ENCODE peak calls at places on chromosome 15, in seven cellular contexts. One of them, this sample, is unnamed.
A peak's percentile ranks its signal among the peaks of the same experiment; 100 is the strongest.

GRCh38 chr15:99486371-99487336 is 79.1 kb upstream of the MEF2A start:
- DNase-seq in CD8-positive, alpha-beta T cell: no peak
- DNase-seq in pancreas: peak; percentile 78
- DNase-seq in colonic mucosa: peak; percentile 61
- DNase-seq in HCT116: peak; percentile 10
- DNase-seq in AG04450: no peak
- DNase-seq in lower lobe of right lung: peak; percentile 84
- DNase-seq in this sample: peak; percentile 85

GRCh38 chr15:75203017-75203907 is 1.6 kb downstream of the C15orf39 start:
- DNase-seq in CD8-positive, alpha-beta T cell: no peak
- DNase-seq in pancreas: no peak
- DNase-seq in colonic mucosa: peak; percentile 42
- DNase-seq in HCT116: no peak
- DNase-seq in AG04450: no peak
- DNase-seq in lower lobe of right lung: no peak
- DNase-seq in this sample: peak; percentile 33

GRCh38 chr15:81071705-81072104 is 62.4 kb upstream of the CFAP161 start:
- DNase-seq in CD8-positive, alpha-beta T cell: no peak
- DNase-seq in pancreas: no peak
- DNase-seq in colonic mucosa: no peak
- DNase-seq in HCT116: no peak
- DNase-seq in AG04450: no peak
- DNase-seq in lower lobe of right lung: no peak
- DNase-seq in this sample: no peak

GRCh38 chr15:99322643-99323405 is 71.5 kb downstream of the LRRC28 start:
- DNase-seq in CD8-positive, alpha-beta T cell: no peak
- DNase-seq in pancreas: no peak
- DNase-seq in colonic mucosa: no peak
- DNase-seq in HCT116: no peak
- DNase-seq in AG04450: no peak
- DNase-seq in lower lobe of right lung: no peak
- DNase-seq in this sample: no peak

GRCh38 chr15:67177750-67178149 is 76.7 kb downstream of the AAGAB start:
- DNase-seq in CD8-positive, alpha-beta T cell: no peak
- DNase-seq in pancreas: no peak
- DNase-seq in colonic mucosa: no peak
- DNase-seq in HCT116: no peak
- DNase-seq in AG04450: no peak
- DNase-seq in lower lobe of right lung: peak; percentile 59
- DNase-seq in this sample: no peak

GRCh38 chr15:36208868-36209582 is 370.4 kb upstream of the CDIN1 start:
- DNase-seq in CD8-positive, alpha-beta T cell: no peak
- DNase-seq in pancreas: no peak
- DNase-seq in colonic mucosa: no peak
- DNase-seq in HCT116: no peak
- DNase-seq in AG04450: no peak
- DNase-seq in lower lobe of right lung: no peak
- DNase-seq in this sample: no peak

GRCh38 chr15:82197734-82198594 is 64.6 kb downstream of the EFL1 start:
- DNase-seq in CD8-positive, alpha-beta T cell: peak; percentile 65
- DNase-seq in pancreas: peak; percentile 65
- DNase-seq in colonic mucosa: peak; percentile 71
- DNase-seq in HCT116: peak; percentile 51
- DNase-seq in AG04450: peak; percentile 50
- DNase-seq in lower lobe of right lung: no peak
- DNase-seq in this sample: peak; percentile 59

GRCh38 chr15:57865294-57865693 is 158.8 kb downstream of the POLR2M start:
- DNase-seq in CD8-positive, alpha-beta T cell: no peak
- DNase-seq in pancreas: no peak
- DNase-seq in colonic mucosa: no peak
- DNase-seq in HCT116: no peak
- DNase-seq in AG04450: no peak
- DNase-seq in lower lobe of right lung: no peak
- DNase-seq in this sample: peak; percentile 3

GRCh38 chr15:85044251-85044853 is 62.7 kb downstream of the PDE8A start:
- DNase-seq in CD8-positive, alpha-beta T cell: peak; percentile 60
- DNase-seq in pancreas: no peak
- DNase-seq in colonic mucosa: peak; percentile 75
- DNase-seq in HCT116: peak; percentile 28
- DNase-seq in AG04450: peak; percentile 37
- DNase-seq in lower lobe of right lung: no peak
- DNase-seq in this sample: peak; percentile 30

GRCh38 chr15:85723960-85724945 is 70.5 kb downstream of the KLHL25 start:
- DNase-seq in CD8-positive, alpha-beta T cell: no peak
- DNase-seq in pancreas: no peak
- DNase-seq in colonic mucosa: no peak
- DNase-seq in HCT116: no peak
- DNase-seq in AG04450: no peak
- DNase-seq in lower lobe of right lung: no peak
- DNase-seq in this sample: no peak

GRCh38 chr15:71677766-71678165 is 132.6 kb upstream of the NR2E3 start:
- DNase-seq in CD8-positive, alpha-beta T cell: no peak
- DNase-seq in pancreas: no peak
- DNase-seq in colonic mucosa: no peak
- DNase-seq in HCT116: no peak
- DNase-seq in AG04450: no peak
- DNase-seq in lower lobe of right lung: no peak
- DNase-seq in this sample: no peak

GRCh38 chr15:74428442-74428787 is 5.3 kb downstream of the SEMA7A start:
- DNase-seq in CD8-positive, alpha-beta T cell: no peak
- DNase-seq in pancreas: no peak
- DNase-seq in colonic mucosa: no peak
- DNase-seq in HCT116: no peak
- DNase-seq in AG04450: no peak
- DNase-seq in lower lobe of right lung: no peak
- DNase-seq in this sample: no peak

GRCh38 chr15:66595937-66596545 is 30.2 kb upstream of the LCTL start:
- DNase-seq in CD8-positive, alpha-beta T cell: no peak
- DNase-seq in pancreas: no peak
- DNase-seq in colonic mucosa: no peak
- DNase-seq in HCT116: no peak
- DNase-seq in AG04450: no peak
- DNase-seq in lower lobe of right lung: no peak
- DNase-seq in this sample: no peak

GRCh38 chr15:56411122-56411749 is 46.0 kb downstream of the TEX9 start:
- DNase-seq in CD8-positive, alpha-beta T cell: no peak
- DNase-seq in pancreas: no peak
- DNase-seq in colonic mucosa: no peak
- DNase-seq in HCT116: no peak
- DNase-seq in AG04450: no peak
- DNase-seq in lower lobe of right lung: no peak
- DNase-seq in this sample: no peak

GRCh38 chr15:41483519-41483918 is 10.2 kb upstream of the ITPKA start:
- DNase-seq in CD8-positive, alpha-beta T cell: no peak
- DNase-seq in pancreas: no peak
- DNase-seq in colonic mucosa: no peak
- DNase-seq in HCT116: no peak
- DNase-seq in AG04450: no peak
- DNase-seq in lower lobe of right lung: no peak
- DNase-seq in this sample: no peak

GRCh38 chr15:67899596-67900283 is 59.9 kb upstream of the RNU6-1 start:
- DNase-seq in CD8-positive, alpha-beta T cell: no peak
- DNase-seq in pancreas: no peak
- DNase-seq in colonic mucosa: no peak
- DNase-seq in HCT116: no peak
- DNase-seq in AG04450: no peak
- DNase-seq in lower lobe of right lung: no peak
- DNase-seq in this sample: no peak

GRCh38 chr15:40084657-40085056 is 24.0 kb downstream of the BMF start:
- DNase-seq in CD8-positive, alpha-beta T cell: no peak
- DNase-seq in pancreas: no peak
- DNase-seq in colonic mucosa: no peak
- DNase-seq in HCT116: no peak
- DNase-seq in AG04450: no peak
- DNase-seq in lower lobe of right lung: no peak
- DNase-seq in this sample: peak; percentile 52

GRCh38 chr15:61200626-61201025 is 28.5 kb downstream of the RORA start:
- DNase-seq in CD8-positive, alpha-beta T cell: no peak
- DNase-seq in pancreas: no peak
- DNase-seq in colonic mucosa: no peak
- DNase-seq in HCT116: no peak
- DNase-seq in AG04450: no peak
- DNase-seq in lower lobe of right lung: no peak
- DNase-seq in this sample: no peak

GRCh38 chr15:71596672-71597071 is 213.7 kb upstream of the NR2E3 start:
- DNase-seq in CD8-positive, alpha-beta T cell: no peak
- DNase-seq in pancreas: no peak
- DNase-seq in colonic mucosa: no peak
- DNase-seq in HCT116: no peak
- DNase-seq in AG04450: no peak
- DNase-seq in lower lobe of right lung: peak; percentile 58
- DNase-seq in this sample: peak; percentile 41

GRCh38 chr15:74829500-74829899 is 3.1 kb downstream of the CPLX3 start:
- DNase-seq in CD8-positive, alpha-beta T cell: no peak
- DNase-seq in pancreas: no peak
- DNase-seq in colonic mucosa: no peak
- DNase-seq in HCT116: no peak
- DNase-seq in AG04450: no peak
- DNase-seq in lower lobe of right lung: no peak
- DNase-seq in this sample: no peak

GRCh38 chr15:94327356-94327936 is 96.1 kb downstream of the MCTP2 start:
- DNase-seq in CD8-positive, alpha-beta T cell: no peak
- DNase-seq in pancreas: no peak
- DNase-seq in colonic mucosa: no peak
- DNase-seq in HCT116: peak; percentile 10
- DNase-seq in AG04450: peak; percentile 23
- DNase-seq in lower lobe of right lung: no peak
- DNase-seq in this sample: no peak

GRCh38 chr15:91988071-91988470 is 134.6 kb downstream of the SLCO3A1 start:
- DNase-seq in CD8-positive, alpha-beta T cell: no peak
- DNase-seq in pancreas: no peak
- DNase-seq in colonic mucosa: no peak
- DNase-seq in HCT116: no peak
- DNase-seq in AG04450: no peak
- DNase-seq in lower lobe of right lung: no peak
- DNase-seq in this sample: no peak

GRCh38 chr15:99429681-99430081 is 136.1 kb upstream of the MEF2A start:
- DNase-seq in CD8-positive, alpha-beta T cell: no peak
- DNase-seq in pancreas: peak; percentile 43
- DNase-seq in colonic mucosa: no peak
- DNase-seq in HCT116: no peak
- DNase-seq in AG04450: no peak
- DNase-seq in lower lobe of right lung: no peak
- DNase-seq in this sample: no peak

GRCh38 chr15:78076231-78077052 is 1.1 kb downstream of the TBC1D2B start:
- DNase-seq in CD8-positive, alpha-beta T cell: peak; percentile 57
- DNase-seq in pancreas: no peak
- DNase-seq in colonic mucosa: no peak
- DNase-seq in HCT116: no peak
- DNase-seq in AG04450: no peak
- DNase-seq in lower lobe of right lung: no peak
- DNase-seq in this sample: no peak
- TF ChIP-seq CTCF in CD8-positive, alpha-beta T cell: no peak
- TF ChIP-seq CTCF in pancreas: no peak
- TF ChIP-seq CTCF in colonic mucosa: no peak
- TF ChIP-seq CTCF in HCT116: peak; percentile 14
- TF ChIP-seq CTCF in AG04450: peak; percentile 26
- TF ChIP-seq CTCF in lower lobe of right lung: no peak
- TF ChIP-seq CTCF in this sample: peak; percentile 21

DNA sequence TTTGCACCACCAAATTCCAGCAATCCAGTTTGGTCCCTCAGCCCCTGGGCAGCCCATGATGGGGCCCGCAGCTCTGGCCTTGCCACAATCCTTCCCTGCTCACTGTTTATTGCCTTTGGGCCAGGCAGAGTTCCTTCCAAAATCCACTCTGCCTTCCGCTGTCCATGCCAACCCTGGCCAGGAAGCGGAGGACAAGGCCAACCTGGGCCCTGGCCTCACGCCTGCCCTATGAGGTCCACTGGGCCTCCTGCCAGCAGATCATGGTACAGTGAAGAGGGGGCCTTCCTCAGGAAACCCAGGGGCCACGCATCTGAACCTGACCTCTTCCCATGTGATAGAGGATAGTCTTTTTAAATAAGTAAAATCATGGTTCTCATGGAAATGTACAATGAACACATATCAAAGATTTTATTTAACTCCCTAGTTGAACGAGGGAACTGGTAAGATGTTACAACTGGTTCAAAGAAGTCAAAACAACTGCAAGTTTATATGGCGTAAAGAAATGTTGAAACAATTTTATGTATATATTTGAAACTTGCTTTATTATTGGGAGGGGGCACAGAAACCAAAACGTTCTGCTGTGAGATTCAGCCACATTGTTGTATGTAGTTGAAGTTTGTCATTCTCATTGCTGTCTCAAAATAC is 95.8 kb upstream of the TNFAIP8L3 start:
- DNase-seq in CD8-positive, alpha-beta T cell: no peak
- DNase-seq in pancreas: no peak
- DNase-seq in colonic mucosa: no peak
- DNase-seq in HCT116: no peak
- DNase-seq in AG04450: no peak
- DNase-seq in lower lobe of right lung: no peak
- DNase-seq in this sample: peak; percentile 32
- H3K27ac ChIP-seq in CD8-positive, alpha-beta T cell: no peak overlapping the region
- H3K27ac ChIP-seq in pancreas: no peak overlapping the region
- H3K27ac ChIP-seq in colonic mucosa: no peak overlapping the region
- H3K27ac ChIP-seq in HCT116: no peak overlapping the region
- H3K27ac ChIP-seq in AG04450: no peak overlapping the region
- H3K27ac ChIP-seq in lower lobe of right lung: no peak overlapping the region
- H3K27ac ChIP-seq in this sample: no peak overlapping the region

GRCh38 chr15:48877630-48878595 is at the start of gene EID1:
- DNase-seq in CD8-positive, alpha-beta T cell: peak; percentile 93
- DNase-seq in pancreas: peak; percentile 96
- DNase-seq in colonic mucosa: peak; percentile 93
- DNase-seq in HCT116: peak; percentile 85
- DNase-seq in AG04450: peak; percentile 90
- DNase-seq in lower lobe of right lung: peak; percentile 94
- DNase-seq in this sample: peak; percentile 91
- TF ChIP-seq CTCF in CD8-positive, alpha-beta T cell: no peak
- TF ChIP-seq CTCF in pancreas: no peak
- TF ChIP-seq CTCF in colonic mucosa: no peak
- TF ChIP-seq CTCF in HCT116: no peak
- TF ChIP-seq CTCF in AG04450: no peak
- TF ChIP-seq CTCF in lower lobe of right lung: no peak
- TF ChIP-seq CTCF in this sample: peak; percentile 34

GRCh38 chr15:63596666-63597032 is 538 bp upstream of the FBXL22 start:
- DNase-seq in CD8-positive, alpha-beta T cell: no peak
- DNase-seq in pancreas: no peak
- DNase-seq in colonic mucosa: no peak
- DNase-seq in HCT116: no peak
- DNase-seq in AG04450: no peak
- DNase-seq in lower lobe of right lung: no peak
- DNase-seq in this sample: no peak
- H3K27ac ChIP-seq in CD8-positive, alpha-beta T cell: no peak overlapping the region
- H3K27ac ChIP-seq in pancreas: no peak overlapping the region
- H3K27ac ChIP-seq in colonic mucosa: peak overlapping the region; percentile 91
- H3K27ac ChIP-seq in HCT116: no peak overlapping the region
- H3K27ac ChIP-seq in AG04450: peak overlapping the region; percentile 87
- H3K27ac ChIP-seq in lower lobe of right lung: peak overlapping the region; percentile 56
- H3K27ac ChIP-seq in this sample: peak overlapping the region; percentile 32

This sample was measured in thyroid gland.